ENCODE peak calls at places on chromosomes 16 and 17, in five cellular contexts. T is activated CD8-positive, alpha-beta memory T cell treated with anti-CD3 and anti-CD28 coated beads for 48 hours; K is tibial nerve; Z is HL-60; X is cardiac muscle cell. M is an unnamed sample.

GRCh38 chr16:50709061-50709695 is 15.8 kb downstream of the NOD2 start:
- DNase-seq in T (no peak), K (no peak), X (no peak), Z (peak; percentile 81), M (peak; percentile 50)

GRCh38 chr17:1969712-1970111 is 55.4 kb downstream of the RTN4RL1 start:
- DNase-seq in T (no peak), K (no peak), X (no peak), Z (no peak), M (no peak)

GRCh38 chr17:77892469-77893143 is 65.9 kb upstream of the TNRC6C start:
- DNase-seq in T (no peak), Z (no peak), X (peak; percentile 61), K (no peak), M (no peak)

GRCh38 chr16:6643083-6643686 is 689.5 kb upstream of the RBFOX1 start:
- DNase-seq in Z (peak; percentile 32), K (peak; percentile 85), T (no peak), X (peak; percentile 48), M (no peak)

GRCh38 chr16:54936979-54937672 is 6.5 kb downstream of the IRX5 start:
- DNase-seq in T (no peak), K (no peak), Z (peak; percentile 53), X (peak; percentile 84), M (no peak)

GRCh38 chr17:72116692-72117469 is 3.9 kb upstream of the SOX9 start:
- DNase-seq in T (no peak), K (no peak), X (peak; percentile 41), Z (no peak), M (no peak)

GRCh38 chr16:9033125-9033830 is 58.2 kb upstream of the HAPSTR1 start:
- DNase-seq in Z (peak; percentile 9), K (peak; percentile 15), X (peak; percentile 62), T (no peak), M (no peak)

GRCh38 chr17:81870978-81871386 is at the start of gene ARHGDIA:
- DNase-seq in K (no peak), T (no peak), Z (no peak), X (peak; percentile 93), M (no peak)

GRCh38 chr17:12098568-12098967 is 77.9 kb downstream of the MAP2K4 start:
- DNase-seq in T (no peak), Z (no peak), X (no peak), K (no peak), M (no peak)

GRCh38 chr17:83162035-83162745 is 82.8 kb downstream of the METRNL start:
- DNase-seq in T (no peak), X (no peak), Z (no peak), K (peak; percentile 3), M (no peak)

GRCh38 chr17:7932483-7932891 is 481 bp downstream of the CNTROB start:
- DNase-seq in T (no peak), K (peak; percentile 22), Z (peak; percentile 7), X (peak; percentile 41), M (no peak)

GRCh38 chr16:56260378-56260987 is 69.2 kb downstream of the GNAO1 start:
- DNase-seq in T (no peak), X (no peak), K (no peak), Z (no peak), M (no peak)

GRCh38 chr17:58200024-58200633 is 7.6 kb downstream of the EPX start:
- DNase-seq in Z (peak; percentile 61), T (peak; percentile 18), X (peak; percentile 36), K (no peak), M (no peak)

GRCh38 chr17:41710472-41711090 is 1.6 kb upstream of the GAST start:
- DNase-seq in X (no peak), T (no peak), K (no peak), Z (no peak), M (no peak)

GRCh38 chr17:38996660-38997337 is 29.6 kb upstream of the FBXO47 start:
- DNase-seq in K (no peak), T (no peak), X (no peak), Z (no peak), M (no peak)

GRCh38 chr16:88713568-88714419 is 7.5 kb downstream of the CTU2 start:
- DNase-seq in X (no peak), T (no peak), K (no peak), Z (no peak), M (no peak)

GRCh38 chr16:19380316-19380715 is 37.4 kb upstream of the TMC5 start:
- DNase-seq in Z (no peak), X (no peak), T (no peak), K (no peak), M (no peak)

GRCh38 chr17:30530346-30531025 is 53.3 kb downstream of the GOSR1 start:
- DNase-seq in X (no peak), T (no peak), K (no peak), Z (no peak), M (no peak)

GRCh38 chr16:85173981-85174751 is 61.9 kb upstream of the CIBAR2 start:
- DNase-seq in X (peak; percentile 35), K (no peak), Z (no peak), T (no peak), M (no peak)

GRCh38 chr17:281365-281999 is 71.1 kb downstream of the RPH3AL start:
- DNase-seq in T (no peak), K (no peak), Z (no peak), X (no peak), M (no peak)

GRCh38 chr17:55458977-55459376 is 37.3 kb upstream of the MMD start:
- DNase-seq in X (no peak), K (no peak), T (peak; percentile 21), Z (no peak), M (no peak)

GRCh38 chr16:85323230-85323960 is 211.1 kb upstream of the CIBAR2 start:
- DNase-seq in T (no peak), X (no peak), K (no peak), Z (no peak), M (no peak)

GRCh38 chr17:77090476-77090875 is 50.3 kb upstream of the SEC14L1 start:
- DNase-seq in Z (no peak), T (no peak), X (no peak), K (no peak), M (no peak)

GRCh38 chr17:30236807-30237206 is 1.3 kb upstream of the SLC6A4 start:
- DNase-seq in T (no peak), K (peak; percentile 15), Z (peak; percentile 26), X (peak; percentile 86), M (no peak)

GRCh38 chr17:57534863-57535651 is 210.0 kb downstream of the CCDC182 start:
- DNase-seq in X (no peak), Z (no peak), K (no peak), T (no peak), M (no peak)

GRCh38 chr16:4944333-4945281 is 7.7 kb upstream of the PPL start:
- DNase-seq in X (peak; percentile 63), Z (peak; percentile 55), K (peak; percentile 87), T (no peak), M (no peak)

GRCh38 chr17:62819511-62820221 is 11.6 kb upstream of the MARCHF10 start:
- DNase-seq in Z (no peak), X (peak; percentile 82), T (no peak), K (peak; percentile 65), M (no peak)

GRCh38 chr16:49441366-49441780 is 67.8 kb downstream of the C16orf78 start:
- DNase-seq in T (peak; percentile 29), K (peak; percentile 15), Z (no peak), X (peak; percentile 52), M (no peak)

M was measured in SIG-M5.